ENCODE peak calls at places on chromosomes 16 and 17, in seven cellular contexts. One of them, this sample, is unnamed.

GRCh38 chr17:55089955-55090573 is 121.5 kb downstream of the STXBP4 start:
- DNase-seq in K562: peak; percentile 53
- DNase-seq in A549: peak; percentile 8
- DNase-seq in H1: no peak
- DNase-seq in HepG2: peak; percentile 18
- DNase-seq in HCT116: peak; percentile 34
- DNase-seq in GM12878: peak; percentile 79
- DNase-seq in this sample: peak; percentile 10

GRCh38 chr17:36934144-36934758 is 3.0 kb upstream of the LHX1 start:
- DNase-seq in K562: no peak
- DNase-seq in A549: peak; percentile 55
- DNase-seq in H1: peak; percentile 81
- DNase-seq in HepG2: no peak
- DNase-seq in HCT116: no peak
- DNase-seq in GM12878: no peak
- DNase-seq in this sample: no peak

GRCh38 chr16:13335894-13336293 is 434.5 kb downstream of the SHISA9 start:
- DNase-seq in K562: no peak
- DNase-seq in A549: no peak
- DNase-seq in H1: no peak
- DNase-seq in HepG2: no peak
- DNase-seq in HCT116: no peak
- DNase-seq in GM12878: no peak
- DNase-seq in this sample: no peak

GRCh38 chr17:596287-596686 is 118.4 kb downstream of the VPS53 start:
- DNase-seq in K562: no peak
- DNase-seq in A549: peak; percentile 44
- DNase-seq in H1: no peak
- DNase-seq in HepG2: no peak
- DNase-seq in HCT116: peak; percentile 80
- DNase-seq in GM12878: no peak
- DNase-seq in this sample: no peak

GRCh38 chr16:71629617-71630016 is 3.6 kb downstream of the MARVELD3 start:
- DNase-seq in K562: no peak
- DNase-seq in A549: no peak
- DNase-seq in H1: no peak
- DNase-seq in HepG2: no peak
- DNase-seq in HCT116: no peak
- DNase-seq in GM12878: no peak
- DNase-seq in this sample: no peak

GRCh38 chr16:49773534-49774486 is 82.1 kb downstream of the ZNF423 start:
- DNase-seq in K562: no peak
- DNase-seq in A549: no peak
- DNase-seq in H1: no peak
- DNase-seq in HepG2: no peak
- DNase-seq in HCT116: no peak
- DNase-seq in GM12878: no peak
- DNase-seq in this sample: no peak

GRCh38 chr16:81292936-81293335 is 21.8 kb upstream of the GAN start:
- DNase-seq in K562: no peak
- DNase-seq in A549: no peak
- DNase-seq in H1: no peak
- DNase-seq in HepG2: no peak
- DNase-seq in HCT116: no peak
- DNase-seq in GM12878: no peak
- DNase-seq in this sample: no peak

GRCh38 chr17:17071531-17072360 is 29.5 kb downstream of the MPRIP start:
- DNase-seq in K562: no peak
- DNase-seq in A549: no peak
- DNase-seq in H1: no peak
- DNase-seq in HepG2: no peak
- DNase-seq in HCT116: no peak
- DNase-seq in GM12878: no peak
- DNase-seq in this sample: peak; percentile 79

GRCh38 chr17:79132271-79133064 is 57.8 kb downstream of the ENGASE start:
- DNase-seq in K562: no peak
- DNase-seq in A549: no peak
- DNase-seq in H1: no peak
- DNase-seq in HepG2: no peak
- DNase-seq in HCT116: no peak
- DNase-seq in GM12878: no peak
- DNase-seq in this sample: peak; percentile 15

GRCh38 chr16:83968483-83968865 is 430 bp downstream of the NECAB2 start:
- DNase-seq in K562: no peak
- DNase-seq in A549: no peak
- DNase-seq in H1: no peak
- DNase-seq in HepG2: no peak
- DNase-seq in HCT116: no peak
- DNase-seq in GM12878: no peak
- DNase-seq in this sample: no peak

GRCh38 chr16:1477033-1477432 is 2.2 kb upstream of the CLCN7 start:
- DNase-seq in K562: no peak
- DNase-seq in A549: no peak
- DNase-seq in H1: no peak
- DNase-seq in HepG2: no peak
- DNase-seq in HCT116: no peak
- DNase-seq in GM12878: no peak
- DNase-seq in this sample: no peak
- TF ChIP-seq MAX in K562: no peak
- TF ChIP-seq MAX in A549: no peak
- TF ChIP-seq MAX in H1: no peak
- TF ChIP-seq MAX in HepG2: no peak
- TF ChIP-seq MAX in HCT116: no peak
- TF ChIP-seq MAX in GM12878: no peak
- TF ChIP-seq MAX in this sample: no peak

DNA sequence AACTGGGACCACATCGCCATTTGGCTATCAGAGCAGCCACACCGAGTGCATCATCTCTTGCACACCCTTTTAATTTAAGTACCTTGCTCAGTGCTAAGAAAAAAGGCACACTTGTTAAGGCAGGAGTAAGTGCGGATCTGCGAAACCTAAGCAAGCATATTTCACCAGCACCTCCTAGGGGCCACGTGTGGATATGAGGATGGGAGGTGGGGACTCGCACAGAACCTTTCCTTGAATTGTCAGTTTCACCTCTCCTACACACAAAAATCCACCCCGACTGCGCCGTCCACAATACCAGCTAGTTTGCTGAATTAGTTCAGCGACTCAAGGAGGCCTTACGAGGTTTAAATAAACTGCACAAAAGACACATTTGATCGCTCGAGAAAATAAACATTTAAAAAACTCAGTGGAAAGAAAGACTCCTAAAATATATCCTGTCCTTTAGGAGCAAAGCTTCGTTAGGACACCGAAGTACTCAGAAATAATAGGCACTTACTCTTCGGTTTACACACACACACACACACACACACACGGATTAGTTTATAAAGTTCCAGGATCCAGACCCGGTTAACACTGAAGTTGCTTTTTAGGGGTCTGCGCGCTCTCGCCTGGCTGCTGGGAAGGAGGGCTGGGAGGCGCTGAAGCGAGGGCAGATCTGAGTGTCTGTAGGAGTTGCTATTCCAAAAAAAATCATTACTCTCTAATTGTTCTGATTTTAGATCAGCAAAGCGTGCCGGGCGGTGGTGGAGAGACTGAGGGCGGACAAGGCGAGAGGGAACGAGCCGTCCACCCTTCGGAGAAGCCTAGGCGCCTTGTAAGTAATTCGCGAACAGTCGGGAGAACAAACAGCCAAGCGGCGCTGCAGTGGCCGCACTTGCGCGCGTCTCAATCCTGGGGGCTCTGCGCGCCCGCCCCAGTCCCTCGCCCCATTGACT is 1.0 kb upstream of the KCNJ2 start:
- DNase-seq in K562: peak; percentile 46
- DNase-seq in A549: peak; percentile 69
- DNase-seq in H1: peak; percentile 65
- DNase-seq in HepG2: no peak
- DNase-seq in HCT116: no peak
- DNase-seq in GM12878: no peak
- DNase-seq in this sample: peak; percentile 20
- TF ChIP-seq POLR2A in K562: no peak
- TF ChIP-seq POLR2A in A549: no peak
- TF ChIP-seq POLR2A in H1: no peak
- TF ChIP-seq POLR2A in HepG2: no peak
- TF ChIP-seq POLR2A in HCT116: no peak
- TF ChIP-seq POLR2A in GM12878: no peak
- TF ChIP-seq POLR2A in this sample: no peak

DNA sequence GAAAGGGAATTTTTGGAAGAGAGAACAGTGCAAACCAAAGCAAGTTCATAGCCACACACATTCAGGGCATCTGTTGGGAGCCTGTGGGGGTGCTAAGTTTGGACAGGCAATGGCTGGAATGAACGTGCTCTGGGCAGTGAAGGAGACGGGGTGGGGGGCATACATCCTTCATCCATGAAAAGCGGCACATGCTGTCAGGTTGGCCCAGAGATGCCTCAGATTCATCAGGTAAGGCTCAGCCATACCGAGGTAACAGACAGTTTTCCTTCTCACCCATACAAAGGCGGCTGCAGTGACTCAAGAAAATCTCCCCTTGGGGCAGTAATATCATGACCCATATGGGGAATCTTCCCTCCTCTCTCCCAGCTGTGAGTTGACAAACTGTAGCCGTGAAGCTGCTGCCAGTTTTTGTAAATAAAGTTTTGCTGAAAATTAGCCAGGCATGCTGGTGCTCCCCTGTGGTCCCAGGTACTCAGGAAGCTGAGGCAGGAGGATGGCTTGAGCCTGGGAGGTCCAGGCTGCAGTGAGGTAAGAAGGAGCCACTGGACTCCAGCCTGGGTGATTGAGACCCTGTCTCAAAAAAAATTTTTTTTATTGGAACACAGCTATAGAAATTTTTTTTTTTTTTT is 9.2 kb upstream of the UBALD2 start:
- DNase-seq in K562: no peak
- DNase-seq in A549: no peak
- DNase-seq in H1: no peak
- DNase-seq in HepG2: no peak
- DNase-seq in HCT116: no peak
- DNase-seq in GM12878: no peak
- DNase-seq in this sample: no peak
- TF ChIP-seq MAX in K562: no peak
- TF ChIP-seq MAX in A549: no peak
- TF ChIP-seq MAX in H1: no peak
- TF ChIP-seq MAX in HepG2: no peak
- TF ChIP-seq MAX in HCT116: no peak
- TF ChIP-seq MAX in GM12878: no peak
- TF ChIP-seq MAX in this sample: no peak

GRCh38 chr17:82239926-82240505 is 11.2 kb downstream of the SLC16A3 start:
- DNase-seq in K562: no peak
- DNase-seq in A549: no peak
- DNase-seq in H1: no peak
- DNase-seq in HepG2: peak; percentile 73
- DNase-seq in HCT116: no peak
- DNase-seq in GM12878: no peak
- DNase-seq in this sample: no peak
- TF ChIP-seq POLR2A in K562: no peak
- TF ChIP-seq POLR2A in A549: no peak
- TF ChIP-seq POLR2A in H1: no peak
- TF ChIP-seq POLR2A in HepG2: peak; percentile 16
- TF ChIP-seq POLR2A in HCT116: no peak
- TF ChIP-seq POLR2A in GM12878: no peak
- TF ChIP-seq POLR2A in this sample: no peak

DNA sequence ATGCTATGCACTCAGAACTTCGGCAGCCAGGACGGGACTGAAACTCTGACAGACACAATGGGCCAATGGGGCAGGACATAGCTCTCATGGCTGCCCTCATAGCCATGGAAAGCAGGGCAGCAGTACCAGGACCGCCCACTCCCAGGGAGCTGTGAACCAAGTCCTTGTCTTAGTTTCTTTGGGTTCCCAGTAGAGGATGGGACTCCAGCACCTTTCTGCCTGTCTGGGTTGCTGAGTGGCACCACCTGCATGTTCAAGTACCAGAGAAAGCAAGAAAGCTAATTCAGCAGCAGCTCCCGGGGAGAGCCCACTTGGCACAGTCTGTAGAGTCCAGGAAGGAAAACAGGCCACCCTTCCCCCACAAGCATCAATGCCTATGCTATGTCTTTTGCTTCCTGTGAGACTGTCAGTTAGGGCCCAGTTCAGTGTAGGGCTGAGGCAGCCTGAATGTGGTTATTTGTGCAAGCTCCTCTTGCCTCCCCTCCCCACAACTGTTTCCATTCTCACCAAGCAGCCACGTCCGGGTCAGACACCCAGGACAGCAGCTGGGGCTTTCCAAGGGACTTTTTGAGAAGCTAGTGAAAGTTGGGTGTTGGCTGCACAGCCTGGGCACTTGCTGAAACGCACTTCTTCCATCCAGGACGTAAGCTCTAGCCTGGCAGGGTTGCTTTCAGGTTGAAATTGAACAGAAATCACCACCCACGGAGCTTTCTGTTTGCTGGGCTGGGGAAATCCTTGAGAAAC is 7.8 kb downstream of the SUPT4H1 start:
- DNase-seq in K562: no peak
- DNase-seq in A549: no peak
- DNase-seq in H1: no peak
- DNase-seq in HepG2: no peak
- DNase-seq in HCT116: no peak
- DNase-seq in GM12878: peak; percentile 98
- DNase-seq in this sample: peak; percentile 98
- TF ChIP-seq MAX in K562: no peak
- TF ChIP-seq MAX in A549: no peak
- TF ChIP-seq MAX in H1: no peak
- TF ChIP-seq MAX in HepG2: no peak
- TF ChIP-seq MAX in HCT116: no peak
- TF ChIP-seq MAX in GM12878: no peak
- TF ChIP-seq MAX in this sample: peak; percentile 81

DNA sequence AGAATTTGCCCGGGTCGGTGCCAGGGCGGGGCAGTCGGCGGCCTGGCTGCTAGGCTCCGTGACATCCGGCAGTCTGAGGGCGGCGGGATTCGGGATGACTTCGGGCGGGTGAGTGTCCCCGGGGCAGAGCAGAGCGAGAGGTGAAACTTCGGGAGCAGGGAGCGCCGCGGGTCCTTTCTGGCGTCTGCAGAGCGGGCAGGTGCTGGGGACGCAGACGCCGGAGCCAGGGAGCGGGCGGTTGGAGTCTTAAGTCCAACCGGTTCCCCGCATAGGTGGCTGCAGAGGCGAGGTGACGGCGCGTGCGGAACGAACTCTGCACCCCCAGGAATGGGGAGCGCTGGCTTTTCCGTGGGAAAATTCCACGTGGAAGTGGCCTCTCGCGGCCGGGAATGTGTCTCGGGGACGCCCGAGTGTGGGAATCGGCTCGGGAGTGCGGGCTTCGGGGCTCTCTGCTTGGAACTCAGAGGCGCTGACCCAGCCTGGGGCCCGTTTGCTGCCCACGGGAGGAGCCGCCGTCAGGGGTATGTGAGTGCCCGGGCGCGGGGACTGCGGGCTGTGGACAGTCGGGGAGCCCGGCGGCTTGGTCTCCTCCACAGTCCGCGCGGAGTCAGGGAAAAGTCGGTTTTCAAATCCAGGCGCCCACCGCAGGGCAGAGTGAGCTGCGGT is at the start of gene B4GALNT2:
- DNase-seq in K562: no peak
- DNase-seq in A549: peak; percentile 83
- DNase-seq in H1: peak; percentile 71
- DNase-seq in HepG2: no peak
- DNase-seq in HCT116: no peak
- DNase-seq in GM12878: no peak
- DNase-seq in this sample: no peak
- TF ChIP-seq POLR2A in K562: no peak
- TF ChIP-seq POLR2A in A549: no peak
- TF ChIP-seq POLR2A in H1: no peak
- TF ChIP-seq POLR2A in HepG2: no peak
- TF ChIP-seq POLR2A in HCT116: no peak
- TF ChIP-seq POLR2A in GM12878: no peak
- TF ChIP-seq POLR2A in this sample: no peak

This sample was measured in NB4.